ENCODE peak calls at places on chromosomes 4 and X, in seven cellular contexts. U, C, S, X, M, Z and T are unnamed samples.

GRCh38 chrX:118420462-118420861 is 74.6 kb downstream of the WDR44 start:
- DNase-seq in U (no peak), C (peak; percentile 27), S (peak; percentile 42), X (peak; percentile 72), M (peak; percentile 25), Z (no peak), T (peak; percentile 8)

GRCh38 chr4:99806545-99806944 is 10.1 kb upstream of the DAPP1 start:
- DNase-seq in U (no peak), C (no peak), S (no peak), X (no peak), M (no peak), Z (no peak), T (no peak)

GRCh38 chrX:52983526-52983925 is 25.2 kb upstream of the FAM156A start:
- DNase-seq in U (no peak), C (no peak), S (no peak), X (no peak), M (peak; percentile 39), Z (no peak), T (no peak)

GRCh38 chr4:171629737-171630136 is 183.5 kb upstream of the GALNTL6 start:
- DNase-seq in U (no peak), C (no peak), S (no peak), X (no peak), M (no peak), Z (peak; percentile 34), T (no peak)

GRCh38 chr4:69707807-69708206 is 52.6 kb downstream of the SULT1B1 start:
- DNase-seq in U (no peak), C (peak; percentile 92), S (no peak), X (no peak), M (no peak), Z (peak; percentile 67), T (no peak)

GRCh38 chr4:1632109-1633104 is 51.7 kb downstream of the FAM53A start:
- DNase-seq in U (no peak), C (no peak), S (no peak), X (no peak), M (no peak), Z (no peak), T (no peak)

GRCh38 chr4:69497081-69497480 is 1.4 kb upstream of the UGT2B4 start:
- DNase-seq in U (no peak), C (peak; percentile 24), S (no peak), X (peak; percentile 48), M (peak; percentile 89), Z (peak; percentile 86), T (no peak)

GRCh38 chr4:99668472-99668871 is 10.8 kb upstream of the C4orf54 start:
- DNase-seq in U (no peak), C (no peak), S (no peak), X (no peak), M (no peak), Z (no peak), T (no peak)

GRCh38 chr4:80188801-80189458 is 8.4 kb upstream of the PRDM8 start:
- DNase-seq in U (no peak), C (no peak), S (no peak), X (no peak), M (no peak), Z (no peak), T (no peak)

GRCh38 chrX:153411255-153411987 is at the start of gene ZFP92:
- DNase-seq in U (no peak), C (no peak), S (no peak), X (peak; percentile 14), M (no peak), Z (no peak), T (peak; percentile 1)

GRCh38 chr4:2794707-2795557 is 2.0 kb downstream of the SH3BP2 start:
- DNase-seq in U (no peak), C (no peak), S (peak; percentile 79), X (peak; percentile 85), M (peak; percentile 72), Z (no peak), T (peak; percentile 65)

GRCh38 chr4:8700576-8700975 is 108.0 kb downstream of the CPZ start:
- DNase-seq in U (no peak), C (no peak), S (no peak), X (no peak), M (no peak), Z (no peak), T (no peak)

GRCh38 chrX:154334496-154334895 is 38.9 kb downstream of the TKTL1 start:
- DNase-seq in U (no peak), C (no peak), S (no peak), X (no peak), M (no peak), Z (no peak), T (no peak)

GRCh38 chr4:94711635-94712034 is 46.1 kb upstream of the BMPR1B start:
- DNase-seq in U (no peak), C (no peak), S (no peak), X (no peak), M (peak; percentile 56), Z (no peak), T (no peak)

GRCh38 chrX:150643271-150643670 is 49.9 kb upstream of the MTMR1 start:
- DNase-seq in U (no peak), C (no peak), S (peak; percentile 33), X (peak; percentile 3), M (no peak), Z (peak; percentile 42), T (peak; percentile 5)

GRCh38 chrX:150643958-150644357 is 49.2 kb upstream of the MTMR1 start:
- DNase-seq in U (no peak), C (no peak), S (no peak), X (no peak), M (no peak), Z (no peak), T (no peak)

GRCh38 chrX:150649096-150649870 is 43.9 kb upstream of the MTMR1 start:
- DNase-seq in U (no peak), C (no peak), S (peak; percentile 57), X (peak; percentile 12), M (peak; percentile 64), Z (peak; percentile 1), T (peak; percentile 82)

GRCh38 chrX:150647331-150647730 is 45.9 kb upstream of the MTMR1 start:
- DNase-seq in U (no peak), C (no peak), S (no peak), X (no peak), M (no peak), Z (no peak), T (peak; percentile 56)

GRCh38 chrX:150648296-150648940 is 44.8 kb upstream of the MTMR1 start:
- DNase-seq in U (no peak), C (no peak), S (no peak), X (no peak), M (no peak), Z (no peak), T (peak; percentile 68)
- H2AFZ ChIP-seq in U (no peak overlapping the region), C (no peak overlapping the region), S (no peak overlapping the region), X (no peak overlapping the region), M (no peak overlapping the region), Z (no peak overlapping the region), T (no peak overlapping the region)

GRCh38 chr4:177696438-177696966 is 254.3 kb upstream of the AGA start:
- DNase-seq in U (no peak), C (peak; percentile 11), S (peak; percentile 3), X (no peak), M (peak; percentile 2), Z (peak; percentile 6), T (no peak)
- H2AFZ ChIP-seq in U (no peak overlapping the region), C (no peak overlapping the region), S (peak overlapping the region; percentile 66), X (no peak overlapping the region), M (peak overlapping the region; percentile 19), Z (peak overlapping the region; percentile 27), T (no peak overlapping the region)

GRCh38 chr4:173411106-173411703 is 12.3 kb upstream of the SCRG1 start:
- DNase-seq in U (no peak), C (peak; percentile 37), S (no peak), X (no peak), M (no peak), Z (peak; percentile 28), T (no peak)
- H2AFZ ChIP-seq in U (no peak overlapping the region), C (no peak overlapping the region), S (no peak overlapping the region), X (no peak overlapping the region), M (no peak overlapping the region), Z (no peak overlapping the region), T (no peak overlapping the region)

GRCh38 chr4:101398807-101399206 is 51.5 kb upstream of the PPP3CA start:
- DNase-seq in U (no peak), C (no peak), S (no peak), X (no peak), M (no peak), Z (no peak), T (no peak)

GRCh38 chr4:101400096-101400495 is 52.8 kb upstream of the PPP3CA start:
- DNase-seq in U (no peak), C (peak; percentile 39), S (peak; percentile 78), X (no peak), M (peak; percentile 92), Z (peak; percentile 82), T (no peak)
- H2AFZ ChIP-seq in U (no peak overlapping the region), C (no peak overlapping the region), S (no peak overlapping the region), X (no peak overlapping the region), M (no peak overlapping the region), Z (no peak overlapping the region), T (no peak overlapping the region)

DNA sequence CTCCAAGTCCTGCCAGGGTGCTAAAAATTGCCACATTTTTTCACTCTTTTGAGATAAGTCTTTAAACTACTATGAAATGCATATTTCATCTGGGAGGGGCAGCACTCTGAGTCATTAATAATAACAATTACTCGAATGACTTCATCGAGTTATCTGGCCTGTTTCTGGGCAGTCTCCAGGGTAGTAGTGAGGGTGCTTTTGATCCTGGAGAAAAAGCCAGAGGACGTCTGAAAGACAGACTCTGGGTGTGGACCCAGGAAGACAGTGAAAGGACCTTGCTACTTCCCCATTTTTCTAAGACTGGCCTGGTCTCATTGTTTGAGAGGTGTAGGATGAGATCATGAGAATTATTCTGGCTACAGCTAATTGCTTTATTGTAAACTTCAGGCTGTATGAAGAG is 42.2 kb upstream of the SRD5A3 start:
- DNase-seq in U (no peak), C (peak; percentile 74), S (peak; percentile 37), X (peak; percentile 28), M (peak; percentile 81), Z (peak; percentile 87), T (peak; percentile 77)
- H2AFZ ChIP-seq in U (no peak overlapping the region), C (peak overlapping the region; percentile 41), S (no peak overlapping the region), X (no peak overlapping the region), M (peak overlapping the region; percentile 24), Z (peak overlapping the region; percentile 12), T (no peak overlapping the region)